ENCODE peak calls at places on chromosomes 3 and 15, in seven cellular contexts. R is H9; I is COR-L47; X is activated effector memory CD4-positive, alpha-beta T cell treated with Interleukin-2 at 50 U/mL for 16 hours; K is NCI-H2029 treated with DMSO at 0.1 percent for 48 hours; F is HT1080; D is stimulated activated CD4-positive, alpha-beta T cell treated with anti-CD3 and anti-CD28 coated beads, TNF-alpha, amount 100 ng/mL, for 1 hour. Y is an unnamed sample.

GRCh38 chr15:82177291-82178010 is 85.1 kb downstream of the EFL1 start:
- DNase-seq in X (no peak), D (no peak), F (peak; percentile 73), R (no peak), K (no peak), I (no peak), Y (no peak)

GRCh38 chr3:59424268-59425010 is 374.6 kb upstream of the CFAP20DC start:
- DNase-seq in I (no peak), F (peak; percentile 67), X (peak; percentile 10), R (no peak), D (no peak), K (no peak), Y (peak; percentile 80)

GRCh38 chr15:65245096-65245849 is 34.0 kb upstream of the CILP start:
- DNase-seq in X (no peak), F (peak; percentile 47), K (no peak), D (no peak), R (no peak), I (no peak), Y (peak; percentile 58)

GRCh38 chr15:40471105-40471777 is 457 bp downstream of the CHST14 start:
- DNase-seq in D (no peak), K (no peak), F (peak; percentile 23), R (peak; percentile 45), I (peak; percentile 23), X (no peak), Y (no peak)

GRCh38 chr3:130014526-130014925 is 40.0 kb downstream of the TRH start:
- DNase-seq in D (no peak), K (no peak), I (no peak), R (no peak), F (no peak), X (no peak), Y (peak; percentile 33)

GRCh38 chr15:77027111-77027696 is 32.3 kb downstream of the PSTPIP1 start:
- DNase-seq in F (no peak), D (no peak), X (no peak), K (no peak), I (no peak), R (no peak), Y (no peak)

GRCh38 chr3:171258316-171258715 is 201.9 kb downstream of the TNIK start:
- DNase-seq in D (no peak), F (peak; percentile 41), K (no peak), R (no peak), X (no peak), I (no peak), Y (no peak)

GRCh38 chr3:64097920-64098319 is 74.6 kb upstream of the PSMD6 start:
- DNase-seq in X (no peak), F (no peak), D (no peak), R (no peak), K (no peak), I (no peak), Y (no peak)

GRCh38 chr3:1942751-1943150 is 155.9 kb upstream of the CNTN4 start:
- DNase-seq in X (no peak), I (no peak), K (no peak), D (no peak), R (no peak), F (peak; percentile 58), Y (no peak)

GRCh38 chr3:42497009-42497731 is 5.3 kb upstream of the VIPR1 start:
- DNase-seq in F (peak; percentile 80), I (no peak), R (peak; percentile 80), D (no peak), X (no peak), K (no peak), Y (no peak)

GRCh38 chr3:142315083-142315482 is 89.7 kb upstream of the GK5 start:
- DNase-seq in K (no peak), F (peak; percentile 79), R (no peak), X (no peak), D (no peak), I (no peak), Y (peak; percentile 32)

GRCh38 chr3:9902372-9903237 is at the start of gene IL17RE:
- DNase-seq in I (no peak), K (no peak), F (no peak), R (peak; percentile 58), D (no peak), X (no peak), Y (no peak)

GRCh38 chr15:51526955-51527354 is 95.6 kb downstream of the DMXL2 start:
- DNase-seq in I (no peak), X (no peak), F (no peak), R (no peak), K (no peak), D (no peak), Y (no peak)

GRCh38 chr3:177427096-177427495 is 229.8 kb upstream of the TBL1XR1 start:
- DNase-seq in X (peak; percentile 15), R (no peak), K (no peak), D (no peak), I (no peak), F (no peak), Y (no peak)

GRCh38 chr15:79978694-79979519 is 7.9 kb upstream of the BCL2A1 start:
- DNase-seq in D (no peak), K (no peak), X (no peak), R (no peak), F (peak; percentile 27), I (no peak), Y (peak; percentile 55)

GRCh38 chr3:126734324-126734723 is 30.3 kb downstream of the CHCHD6 start:
- DNase-seq in K (no peak), X (no peak), R (no peak), I (no peak), F (no peak), D (no peak), Y (no peak)

GRCh38 chr3:84959470-84960380 is 936 bp downstream of the CADM2 start:
- DNase-seq in D (no peak), I (peak; percentile 42), R (peak; percentile 64), X (no peak), K (no peak), F (no peak), Y (no peak)

GRCh38 chr3:46934508-46935167 is 41.9 kb downstream of the CCDC12 start:
- DNase-seq in I (no peak), X (no peak), R (no peak), D (no peak), F (peak; percentile 89), K (no peak), Y (no peak)

GRCh38 chr15:101651753-101652097 is 456 bp downstream of the TM2D3 start:
- DNase-seq in F (no peak), X (no peak), I (peak; percentile 30), R (no peak), D (no peak), K (no peak), Y (no peak)

GRCh38 chr15:50977157-50977556 is 68.7 kb downstream of the AP4E1 start:
- DNase-seq in K (no peak), D (no peak), X (no peak), R (no peak), I (no peak), F (no peak), Y (no peak)

Y was measured in skeletal muscle cell.